ENCODE peak calls at places on chromosomes 5 and 9, in eight cellular contexts. K is stimulated activated CD8-positive, alpha-beta memory T cell treated with anti-CD3 and anti-CD28 coated beads, Interleukin-15, amount 100 ng/mL, for 1 hour; J is left lung; I is uterus; B is small intestine; S is GDM1; O is GM04503; W is T-helper 1 cell. A is an unnamed sample.

GRCh38 chr5:138109463-138110265 is 25.8 kb downstream of the WNT8A start:
- DNase-seq in K (no peak), J (no peak), I (no peak), B (no peak), S (no peak), O (no peak), W (no peak), A (no peak)

GRCh38 chr9:13445123-13445522 is 165.6 kb upstream of the MPDZ start:
- DNase-seq in K (no peak), J (no peak), I (no peak), B (no peak), S (no peak), O (no peak), W (no peak), A (no peak)

GRCh38 chr5:167573274-167574127 is 717.9 kb upstream of the WWC1 start:
- DNase-seq in K (no peak), J (no peak), I (no peak), B (peak), S (no peak), O (peak), W (no peak), A (no peak)

GRCh38 chr9:36328798-36329411 is 70.7 kb upstream of the GNE start:
- DNase-seq in K (peak), J (no peak), I (no peak), B (peak), S (peak), O (no peak), W (peak), A (peak)

GRCh38 chr5:179343021-179343781 is 2.1 kb downstream of the ADAMTS2 start:
- DNase-seq in K (no peak), J (peak), I (no peak), B (no peak), S (no peak), O (no peak), W (no peak), A (no peak)

GRCh38 chr5:19369048-19369447 is 619.0 kb downstream of the CDH18 start:
- DNase-seq in K (no peak), J (no peak), I (no peak), B (no peak), S (no peak), O (no peak), W (no peak), A (no peak)

GRCh38 chr9:133356391-133357091 is at the start of the genes SURF1 and SURF2:
- DNase-seq in K (peak), J (peak), I (peak), B (peak), S (peak), O (no peak), W (peak), A (no peak)

GRCh38 chr9:115234094-115234493 is 116.1 kb upstream of the TNC start:
- DNase-seq in K (no peak), J (no peak), I (no peak), B (no peak), S (no peak), O (peak), W (no peak), A (no peak)

GRCh38 chr9:133707065-133707760 is 30.9 kb downstream of the SARDH start:
- DNase-seq in K (no peak), J (no peak), I (peak), B (no peak), S (no peak), O (no peak), W (no peak), A (no peak)

GRCh38 chr9:126494264-126494663 is 119.5 kb upstream of the LMX1B start:
- DNase-seq in K (no peak), J (no peak), I (no peak), B (no peak), S (no peak), O (no peak), W (no peak), A (no peak)

GRCh38 chr9:134223601-134224122 is 59.3 kb upstream of the RNU6ATAC start:
- DNase-seq in K (no peak), J (no peak), I (no peak), B (no peak), S (no peak), O (no peak), W (no peak), A (no peak)

GRCh38 chr9:116617389-116617788 is 69.7 kb upstream of the TRIM32 start:
- DNase-seq in K (no peak), J (no peak), I (no peak), B (no peak), S (no peak), O (no peak), W (no peak), A (no peak)

GRCh38 chr9:5712651-5713360 is 83.9 kb downstream of the RIC1 start:
- DNase-seq in K (no peak), J (no peak), I (no peak), B (peak), S (no peak), O (no peak), W (no peak), A (no peak)

GRCh38 chr5:174328626-174329299 is 283.3 kb downstream of the NSG2 start:
- DNase-seq in K (no peak), J (no peak), I (no peak), B (no peak), S (peak), O (no peak), W (no peak), A (no peak)

A was measured in GF-D8.